ENCODE peak calls at places on chromosomes 6 and 20, in five cellular contexts. One of them, this sample, is unnamed.
A peak's percentile ranks its signal among the peaks of the same experiment; 100 is the strongest.

GRCh38 chr20:64223526-64224067 is 32.0 kb upstream of the PCMTD2 start:
- DNase-seq in AG09319: no peak
- DNase-seq in dorsolateral prefrontal cortex: no peak
- DNase-seq in IMR-90: peak; percentile 46
- DNase-seq in right lobe of liver: no peak
- DNase-seq in this sample: no peak

GRCh38 chr20:34949120-34949519 is 6.5 kb downstream of the GSS start:
- DNase-seq in IMR-90: no peak
- DNase-seq in dorsolateral prefrontal cortex: no peak
- DNase-seq in AG09319: no peak
- DNase-seq in right lobe of liver: no peak
- DNase-seq in this sample: no peak

GRCh38 chr6:105345506-105345905 is 57.4 kb downstream of the PREP start:
- DNase-seq in right lobe of liver: no peak
- DNase-seq in AG09319: no peak
- DNase-seq in dorsolateral prefrontal cortex: no peak
- DNase-seq in IMR-90: no peak
- DNase-seq in this sample: no peak

GRCh38 chr6:6780231-6780630 is 191.7 kb downstream of the LY86 start:
- DNase-seq in IMR-90: no peak
- DNase-seq in AG09319: no peak
- DNase-seq in right lobe of liver: no peak
- DNase-seq in dorsolateral prefrontal cortex: no peak
- DNase-seq in this sample: no peak

GRCh38 chr6:5645275-5645674 is 361.4 kb downstream of the NRN1 start:
- DNase-seq in dorsolateral prefrontal cortex: no peak
- DNase-seq in AG09319: no peak
- DNase-seq in IMR-90: no peak
- DNase-seq in right lobe of liver: no peak
- DNase-seq in this sample: no peak

GRCh38 chr6:25882066-25882496 is 8.0 kb upstream of the SLC17A3 start:
- DNase-seq in AG09319: no peak
- DNase-seq in IMR-90: no peak
- DNase-seq in dorsolateral prefrontal cortex: peak; percentile 38
- DNase-seq in right lobe of liver: peak; percentile 84
- DNase-seq in this sample: no peak

GRCh38 chr20:62360854-62361798 is 6.0 kb downstream of the LAMA5 start:
- DNase-seq in AG09319: no peak
- DNase-seq in dorsolateral prefrontal cortex: no peak
- DNase-seq in IMR-90: no peak
- DNase-seq in right lobe of liver: peak; percentile 57
- DNase-seq in this sample: no peak

GRCh38 chr6:3455490-3456394 is 1.1 kb downstream of the SLC22A23 start:
- DNase-seq in dorsolateral prefrontal cortex: peak; percentile 65
- DNase-seq in IMR-90: no peak
- DNase-seq in right lobe of liver: peak; percentile 78
- DNase-seq in AG09319: no peak
- DNase-seq in this sample: no peak

GRCh38 chr6:88629838-88630462 is 333.5 kb downstream of the RNGTT start:
- DNase-seq in IMR-90: no peak
- DNase-seq in dorsolateral prefrontal cortex: no peak
- DNase-seq in AG09319: no peak
- DNase-seq in right lobe of liver: no peak
- DNase-seq in this sample: no peak

GRCh38 chr6:80179691-80180090 is 73.2 kb downstream of the BCKDHB start:
- DNase-seq in AG09319: no peak
- DNase-seq in right lobe of liver: no peak
- DNase-seq in IMR-90: peak; percentile 7
- DNase-seq in dorsolateral prefrontal cortex: no peak
- DNase-seq in this sample: no peak

GRCh38 chr6:27280064-27280539 is 32.0 kb downstream of the POM121L2 start:
- DNase-seq in right lobe of liver: no peak
- DNase-seq in IMR-90: peak; percentile 53
- DNase-seq in dorsolateral prefrontal cortex: no peak
- DNase-seq in AG09319: no peak
- DNase-seq in this sample: no peak

GRCh38 chr6:403659-404655 is 12.4 kb downstream of the IRF4 start:
- DNase-seq in dorsolateral prefrontal cortex: no peak
- DNase-seq in IMR-90: no peak
- DNase-seq in AG09319: no peak
- DNase-seq in right lobe of liver: no peak
- DNase-seq in this sample: no peak

GRCh38 chr6:152463183-152463582 is 174.0 kb downstream of the SYNE1 start:
- DNase-seq in dorsolateral prefrontal cortex: no peak
- DNase-seq in right lobe of liver: no peak
- DNase-seq in IMR-90: peak; percentile 5
- DNase-seq in AG09319: no peak
- DNase-seq in this sample: no peak

GRCh38 chr20:31717478-31717946 is 5.2 kb downstream of the BCL2L1 start:
- DNase-seq in dorsolateral prefrontal cortex: no peak
- DNase-seq in right lobe of liver: no peak
- DNase-seq in AG09319: no peak
- DNase-seq in IMR-90: no peak
- DNase-seq in this sample: no peak

GRCh38 chr6:1913572-1913971 is 303.9 kb downstream of the FOXC1 start:
- DNase-seq in dorsolateral prefrontal cortex: no peak
- DNase-seq in IMR-90: no peak
- DNase-seq in AG09319: no peak
- DNase-seq in right lobe of liver: no peak
- DNase-seq in this sample: no peak

GRCh38 chr6:82144007-82144851 is 103.3 kb downstream of the IBTK start:
- DNase-seq in dorsolateral prefrontal cortex: peak; percentile 47
- DNase-seq in right lobe of liver: no peak
- DNase-seq in IMR-90: peak; percentile 98
- DNase-seq in AG09319: peak; percentile 75
- DNase-seq in this sample: peak; percentile 31

GRCh38 chr6:56851541-56852248 is 103.2 kb upstream of the BEND6 start:
- DNase-seq in IMR-90: peak; percentile 89
- DNase-seq in AG09319: peak; percentile 73
- DNase-seq in right lobe of liver: no peak
- DNase-seq in dorsolateral prefrontal cortex: no peak
- DNase-seq in this sample: no peak

GRCh38 chr20:46757754-46758678 is 48.6 kb downstream of the SLC2A10 start:
- DNase-seq in IMR-90: peak; percentile 60
- DNase-seq in right lobe of liver: no peak
- DNase-seq in AG09319: no peak
- DNase-seq in dorsolateral prefrontal cortex: no peak
- DNase-seq in this sample: no peak

GRCh38 chr6:138017156-138017757 is 90.0 kb downstream of the PERP start:
- DNase-seq in right lobe of liver: no peak
- DNase-seq in IMR-90: no peak
- DNase-seq in dorsolateral prefrontal cortex: no peak
- DNase-seq in AG09319: no peak
- DNase-seq in this sample: no peak

GRCh38 chr6:130362128-130362527 is 3.7 kb upstream of the TMEM200A start:
- DNase-seq in right lobe of liver: no peak
- DNase-seq in AG09319: no peak
- DNase-seq in IMR-90: no peak
- DNase-seq in dorsolateral prefrontal cortex: no peak
- DNase-seq in this sample: no peak

GRCh38 chr6:72261554-72261953 is 360.3 kb upstream of the KCNQ5 start:
- DNase-seq in IMR-90: no peak
- DNase-seq in dorsolateral prefrontal cortex: no peak
- DNase-seq in right lobe of liver: no peak
- DNase-seq in AG09319: no peak
- DNase-seq in this sample: no peak

GRCh38 chr6:15691250-15691869 is 28.5 kb upstream of the DTNBP1 start:
- DNase-seq in IMR-90: peak; percentile 87
- DNase-seq in right lobe of liver: peak; percentile 86
- DNase-seq in AG09319: peak; percentile 84
- DNase-seq in dorsolateral prefrontal cortex: peak; percentile 85
- DNase-seq in this sample: peak; percentile 19

GRCh38 chr6:42113929-42114636 is 28.3 kb downstream of the C6orf132 start:
- DNase-seq in dorsolateral prefrontal cortex: no peak
- DNase-seq in right lobe of liver: no peak
- DNase-seq in IMR-90: peak; percentile 45
- DNase-seq in AG09319: no peak
- DNase-seq in this sample: no peak

GRCh38 chr6:170136541-170137175 is 154.2 kb downstream of the DLL1 start:
- DNase-seq in IMR-90: no peak
- DNase-seq in right lobe of liver: peak; percentile 55
- DNase-seq in dorsolateral prefrontal cortex: peak; percentile 38
- DNase-seq in AG09319: no peak
- DNase-seq in this sample: no peak

GRCh38 chr6:26198626-26199056 is 111.4 kb downstream of the HFE start:
- DNase-seq in right lobe of liver: no peak
- DNase-seq in AG09319: no peak
- DNase-seq in dorsolateral prefrontal cortex: no peak
- DNase-seq in IMR-90: peak; percentile 26
- DNase-seq in this sample: no peak

GRCh38 chr20:44463466-44463865 is 12.2 kb upstream of the TTPAL start:
- DNase-seq in IMR-90: no peak
- DNase-seq in dorsolateral prefrontal cortex: no peak
- DNase-seq in right lobe of liver: no peak
- DNase-seq in AG09319: no peak
- DNase-seq in this sample: no peak

GRCh38 chr20:44461803-44462174 is 13.9 kb upstream of the TTPAL start:
- DNase-seq in right lobe of liver: no peak
- DNase-seq in AG09319: no peak
- DNase-seq in IMR-90: no peak
- DNase-seq in dorsolateral prefrontal cortex: no peak
- DNase-seq in this sample: no peak

GRCh38 chr20:44464514-44464913 is 11.2 kb upstream of the TTPAL start:
- DNase-seq in AG09319: no peak
- DNase-seq in dorsolateral prefrontal cortex: no peak
- DNase-seq in IMR-90: no peak
- DNase-seq in right lobe of liver: no peak
- DNase-seq in this sample: no peak

GRCh38 chr20:44461142-44461802 is 14.4 kb upstream of the TTPAL start:
- DNase-seq in dorsolateral prefrontal cortex: no peak
- DNase-seq in AG09319: no peak
- DNase-seq in right lobe of liver: peak; percentile 78
- DNase-seq in IMR-90: no peak
- DNase-seq in this sample: no peak

DNA sequence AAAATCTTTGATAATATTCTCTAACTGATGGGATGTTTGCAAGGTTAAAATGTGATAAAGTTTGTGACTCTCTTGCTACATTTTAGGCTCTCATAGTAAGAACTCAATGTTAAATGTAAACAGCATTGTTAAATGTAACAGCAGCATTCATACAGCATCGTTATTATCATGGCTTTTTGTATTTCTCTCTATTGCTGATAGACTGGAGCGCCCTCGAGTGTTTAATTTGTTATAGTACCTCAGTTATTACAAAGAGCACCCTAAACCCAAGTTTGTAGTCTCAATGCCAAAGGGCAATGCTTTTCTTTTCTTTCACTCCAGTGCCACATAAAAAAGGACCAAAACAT is 14.9 kb upstream of the TTPAL start:
- DNase-seq in dorsolateral prefrontal cortex: no peak
- DNase-seq in right lobe of liver: no peak
- DNase-seq in IMR-90: peak; percentile 23
- DNase-seq in AG09319: peak; percentile 4
- DNase-seq in this sample: no peak
- TF ChIP-seq CTCF in dorsolateral prefrontal cortex: peak; percentile 29
- TF ChIP-seq CTCF in right lobe of liver: peak; percentile 69
- TF ChIP-seq CTCF in IMR-90: peak; percentile 57
- TF ChIP-seq CTCF in AG09319: peak; percentile 38
- TF ChIP-seq CTCF in this sample: no peak

DNA sequence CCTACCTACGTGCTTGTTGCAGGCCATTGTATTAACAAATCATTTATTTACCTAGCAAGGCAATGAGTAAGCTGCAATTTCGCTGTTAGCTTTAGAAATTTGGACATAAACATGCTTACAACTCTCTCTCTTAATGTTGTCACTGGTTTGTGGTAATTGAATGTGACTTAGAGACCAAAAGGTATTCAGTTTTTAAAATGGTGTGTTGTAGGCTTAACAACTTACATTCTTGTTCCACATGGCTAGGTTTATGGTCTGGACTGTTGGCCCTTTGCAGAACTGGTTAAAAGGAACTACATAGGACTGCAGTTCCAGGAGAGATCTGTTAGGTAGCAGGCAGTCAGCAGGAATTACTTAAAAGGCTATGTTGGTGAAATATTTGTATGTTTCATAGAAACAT is 10.3 kb upstream of the CTAGE9 start:
- DNase-seq in AG09319: no peak
- DNase-seq in IMR-90: no peak
- DNase-seq in right lobe of liver: no peak
- DNase-seq in dorsolateral prefrontal cortex: no peak
- DNase-seq in this sample: no peak
- TF ChIP-seq CTCF in AG09319: no peak
- TF ChIP-seq CTCF in IMR-90: no peak
- TF ChIP-seq CTCF in right lobe of liver: no peak
- TF ChIP-seq CTCF in dorsolateral prefrontal cortex: no peak
- TF ChIP-seq CTCF in this sample: no peak

GRCh38 chr20:33093074-33093473 is 13.6 kb downstream of the BPIFB4 start:
- DNase-seq in dorsolateral prefrontal cortex: no peak
- DNase-seq in right lobe of liver: no peak
- DNase-seq in AG09319: no peak
- DNase-seq in IMR-90: no peak
- DNase-seq in this sample: no peak

GRCh38 chr20:33092361-33092760 is 12.9 kb downstream of the BPIFB4 start:
- DNase-seq in AG09319: no peak
- DNase-seq in dorsolateral prefrontal cortex: no peak
- DNase-seq in right lobe of liver: no peak
- DNase-seq in IMR-90: no peak
- DNase-seq in this sample: no peak

GRCh38 chr20:33091693-33092092 is 12.2 kb downstream of the BPIFB4 start:
- DNase-seq in right lobe of liver: no peak
- DNase-seq in dorsolateral prefrontal cortex: no peak
- DNase-seq in AG09319: no peak
- DNase-seq in IMR-90: no peak
- DNase-seq in this sample: no peak

GRCh38 chr20:33093582-33093981 is 14.1 kb downstream of the BPIFB4 start:
- DNase-seq in AG09319: no peak
- DNase-seq in IMR-90: no peak
- DNase-seq in right lobe of liver: no peak
- DNase-seq in dorsolateral prefrontal cortex: no peak
- DNase-seq in this sample: no peak

GRCh38 chr20:33091147-33091546 is 11.7 kb downstream of the BPIFB4 start:
- DNase-seq in dorsolateral prefrontal cortex: no peak
- DNase-seq in AG09319: no peak
- DNase-seq in right lobe of liver: no peak
- DNase-seq in IMR-90: no peak
- DNase-seq in this sample: no peak
- TF ChIP-seq CTCF in dorsolateral prefrontal cortex: no peak
- TF ChIP-seq CTCF in AG09319: no peak
- TF ChIP-seq CTCF in right lobe of liver: no peak
- TF ChIP-seq CTCF in IMR-90: no peak
- TF ChIP-seq CTCF in this sample: no peak

DNA sequence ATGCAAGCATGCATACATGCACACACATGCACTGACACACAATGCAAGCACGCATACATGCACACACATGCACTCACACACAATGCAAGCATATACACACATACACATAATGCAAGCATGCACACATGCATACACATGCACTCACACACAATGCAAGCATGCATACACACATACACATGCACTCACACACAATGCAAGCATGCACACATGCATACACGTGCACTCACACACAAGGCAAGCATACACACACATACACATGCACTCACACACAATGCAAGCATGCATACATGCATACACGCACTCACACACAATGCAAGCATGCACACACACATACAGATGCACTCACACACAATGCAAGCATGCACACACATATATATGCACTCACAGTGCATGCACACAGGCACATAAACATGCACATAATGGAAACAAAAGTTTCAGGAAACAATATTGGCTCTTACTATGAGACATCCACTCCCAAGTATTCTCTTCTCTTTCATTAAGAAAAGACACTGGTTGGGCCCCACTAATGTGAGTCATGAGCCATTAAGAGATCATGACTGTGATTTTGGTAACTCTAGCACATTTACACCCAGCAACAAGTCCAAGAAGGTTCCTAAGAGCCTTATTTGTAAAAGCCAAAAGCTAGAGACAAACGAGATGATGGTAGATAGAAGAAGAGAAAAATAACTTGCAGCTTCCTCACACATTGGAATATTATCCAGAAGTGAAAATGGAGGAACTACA is 22.2 kb downstream of the APCDD1L start:
- DNase-seq in dorsolateral prefrontal cortex: no peak
- DNase-seq in right lobe of liver: no peak
- DNase-seq in AG09319: no peak
- DNase-seq in IMR-90: no peak
- DNase-seq in this sample: no peak
- TF ChIP-seq CTCF in dorsolateral prefrontal cortex: no peak
- TF ChIP-seq CTCF in right lobe of liver: no peak
- TF ChIP-seq CTCF in AG09319: no peak
- TF ChIP-seq CTCF in IMR-90: no peak
- TF ChIP-seq CTCF in this sample: no peak

This sample was measured in thoracic aorta.